ENCODE peak calls at places on chromosomes 6 and 20, in seven cellular contexts. A is fibroblast of lung; O is adrenal gland; T is CD8-positive, alpha-beta T cell; Y is SJSA1; D is neuronal stem cell; S is aorta. W is an unnamed sample. For H3K36me3, the result is how much of the 10 kb centered on the place peaks cover.

GRCh38 chr6:136599324-136600011 is 49.2 kb upstream of the MAP7 start:
- DNase-seq in A (peak), O (no peak), T (no peak), Y (no peak), D (no peak), S (no peak), W (no peak)

GRCh38 chr6:108588586-108588985 is 27.9 kb downstream of the FOXO3 start:
- DNase-seq in A (peak), O (no peak), T (no peak), Y (peak), D (no peak), S (peak), W (peak)

GRCh38 chr6:45388328-45388727 is 10.6 kb upstream of the SUPT3H start:
- DNase-seq in A (peak), O (no peak), T (no peak), Y (no peak), D (no peak), S (no peak), W (peak)

GRCh38 chr20:23334111-23334510 is 16.5 kb upstream of the NXT1 start:
- DNase-seq in A (no peak), O (no peak), T (no peak), Y (no peak), D (no peak), S (no peak), W (no peak)

GRCh38 chr6:24127316-24127715 is 1.3 kb downstream of the NRSN1 start:
- DNase-seq in A (no peak), O (no peak), T (no peak), Y (no peak), D (no peak), S (no peak), W (no peak)

GRCh38 chr6:12709116-12709515 is 7.5 kb upstream of the PHACTR1 start:
- DNase-seq in A (no peak), O (no peak), T (no peak), Y (no peak), D (no peak), S (no peak), W (no peak)

GRCh38 chr6:155710704-155711103 is 255.1 kb upstream of the NOX3 start:
- DNase-seq in A (no peak), O (no peak), T (no peak), Y (no peak), D (no peak), S (no peak), W (no peak)

GRCh38 chr20:45052698-45053440 is 48.1 kb downstream of the KCNS1 start:
- DNase-seq in A (peak), O (peak), T (peak), Y (no peak), D (no peak), S (no peak), W (no peak)

GRCh38 chr6:121847806-121848522 is 412.5 kb downstream of the GJA1 start:
- DNase-seq in A (no peak), O (no peak), T (no peak), Y (no peak), D (no peak), S (no peak), W (no peak)

GRCh38 chr20:57612436-57612835 is 7.8 kb downstream of the ZBP1 start:
- DNase-seq in A (no peak), O (no peak), T (no peak), Y (no peak), D (no peak), S (no peak), W (no peak)
- H3K36me3 ChIP-seq in A (under half), O (under half), T (under half), Y (under half), D (under half), S (under half), W (under half)

DNA sequence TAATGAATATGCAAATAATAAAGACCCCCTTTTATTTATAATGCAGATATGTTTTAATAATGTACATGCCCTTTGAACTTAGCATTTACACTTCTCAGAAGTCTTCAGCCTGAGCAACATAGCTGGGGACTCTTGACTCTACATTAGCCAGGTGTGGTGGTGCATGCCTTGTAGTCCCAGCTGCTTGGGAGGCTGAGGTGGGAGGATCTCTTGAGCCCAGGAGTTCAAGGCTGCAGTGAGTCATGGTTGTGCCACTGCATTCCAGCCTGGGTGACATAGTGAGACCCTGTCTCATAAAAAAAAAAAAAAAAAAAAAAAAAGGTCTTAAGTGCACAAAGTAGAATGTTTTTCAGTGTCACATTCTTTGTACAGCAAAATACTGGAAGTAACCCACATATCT is 17.3 kb upstream of the MAPK13 start:
- DNase-seq in A (no peak), O (no peak), T (no peak), Y (no peak), D (no peak), S (no peak), W (peak)
- H3K36me3 ChIP-seq in A (under half), O (under half), T (under half), Y (under half), D (under half), S (under half), W (under half)

GRCh38 chr6:43047998-43048397 is 5.7 kb downstream of the CUL7 start:
- DNase-seq in A (no peak), O (no peak), T (no peak), Y (no peak), D (no peak), S (no peak), W (no peak)
- H3K36me3 ChIP-seq in A (under half), O (half or more), T (under half), Y (half or more), D (half or more), S (under half), W (under half)

GRCh38 chr20:63564036-63564810 is 9.8 kb downstream of the HELZ2 start:
- DNase-seq in A (no peak), O (no peak), T (no peak), Y (no peak), D (no peak), S (no peak), W (no peak)
- H3K36me3 ChIP-seq in A (under half), O (under half), T (under half), Y (half or more), D (under half), S (under half), W (under half)

DNA sequence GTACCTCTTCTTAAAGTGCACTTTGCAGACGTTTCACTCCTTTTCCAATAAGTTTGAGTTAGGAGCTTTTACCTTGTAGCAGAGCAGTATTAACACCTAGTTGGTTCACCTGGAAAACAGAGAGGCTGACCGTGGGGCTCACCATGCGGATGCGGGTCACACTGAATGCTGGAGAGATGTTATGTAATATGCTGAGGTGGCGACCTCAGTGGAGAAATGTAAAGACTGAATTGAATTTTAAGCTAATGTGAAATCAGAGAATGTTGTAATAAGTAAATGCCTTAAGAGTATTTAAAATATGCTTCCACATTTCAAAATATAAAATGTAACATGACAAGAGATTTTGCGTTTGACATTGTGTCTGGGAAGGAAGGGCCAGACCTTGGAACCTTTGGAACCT is 9.9 kb upstream of the EFCAB8 start:
- DNase-seq in A (no peak), O (no peak), T (no peak), Y (no peak), D (no peak), S (no peak), W (no peak)
- H3K36me3 ChIP-seq in A (under half), O (under half), T (under half), Y (half or more), D (half or more), S (under half), W (half or more)